ENCODE peak calls at places on chromosomes 2 and 18, in five cellular contexts. I is CD4-positive, alpha-beta T cell; S is stimulated activated CD8-positive, alpha-beta memory T cell treated with anti-CD3 and anti-CD28 coated beads, Interleukin-12 subunit alpha, Interleukin-12 subunit beta, amount 100 ng/mL, for 1 hour; O is neural crest cell; W is NCI-H1436. G is an unnamed sample.

GRCh38 chr2:180356676-180357075 is 349.6 kb upstream of the CWC22 start:
- DNase-seq in W (no peak), O (no peak), S (no peak), I (no peak), G (no peak)

GRCh38 chr18:41655074-41655473 is 300.0 kb upstream of the PIK3C3 start:
- DNase-seq in W (no peak), O (no peak), S (no peak), I (no peak), G (no peak)

GRCh38 chr18:56199580-56200320 is 438.6 kb downstream of the TXNL1 start:
- DNase-seq in I (no peak), S (no peak), O (no peak), W (no peak), G (no peak)

GRCh38 chr18:70464343-70465114 is 175.7 kb downstream of the SOCS6 start:
- DNase-seq in S (no peak), O (peak), I (peak), W (peak), G (peak)

GRCh38 chr2:30915485-30915884 is 108.2 kb upstream of the CAPN13 start:
- DNase-seq in W (no peak), I (no peak), O (peak), S (no peak), G (no peak)

GRCh38 chr2:108855194-108855593 is 68.6 kb downstream of the CCDC138 start:
- DNase-seq in I (no peak), O (no peak), S (no peak), W (no peak), G (no peak)

GRCh38 chr2:189880963-189881362 is 96.7 kb downstream of the PMS1 start:
- DNase-seq in S (no peak), W (no peak), O (no peak), I (no peak), G (no peak)

GRCh38 chr2:178123163-178123562 is 10.9 kb downstream of the RBM45 start:
- DNase-seq in I (no peak), S (no peak), O (no peak), W (no peak), G (no peak)

GRCh38 chr18:13581496-13581895 is 144.9 kb downstream of the FAM210A start:
- DNase-seq in S (no peak), I (no peak), W (no peak), O (no peak), G (no peak)

GRCh38 chr2:233486778-233487552 is 79.6 kb downstream of the USP40 start:
- DNase-seq in S (no peak), O (no peak), I (no peak), W (no peak), G (no peak)

GRCh38 chr2:58762176-58762781 is 521.2 kb upstream of the FANCL start:
- DNase-seq in I (no peak), O (peak), S (no peak), W (peak), G (no peak)

GRCh38 chr2:213288913-213289700 is 4.8 kb downstream of the SPAG16 start:
- DNase-seq in W (no peak), O (no peak), I (no peak), S (no peak), G (no peak)

G was measured in effector CD8-positive, alpha-beta T cell.